ENCODE peak calls at places on chromosomes 16 and 17, in ten cellular contexts. One of them, this sample, is unnamed.

GRCh38 chr16:62283-62682 is 8.7 kb downstream of the SNRNP25 start:
- DNase-seq in kidney: no peak
- DNase-seq in KBM-7: no peak
- DNase-seq in left lobe of liver: no peak
- DNase-seq in esophagus squamous epithelium: no peak
- DNase-seq in lower leg skin: no peak
- DNase-seq in stimulated activated CD4-positive, alpha-beta T cell treated with anti-CD3 and anti-CD28 coated beads, Interleukin-4, amount 100 ng/mL, for 24 hours: no peak
- DNase-seq in endodermal cell: no peak
- DNase-seq in skeletal muscle cell: no peak
- DNase-seq in cardiac muscle cell: no peak
- DNase-seq in this sample: no peak

GRCh38 chr17:335691-336090 is 16.9 kb downstream of the RPH3AL start:
- DNase-seq in kidney: peak; percentile 65
- DNase-seq in KBM-7: no peak
- DNase-seq in left lobe of liver: no peak
- DNase-seq in esophagus squamous epithelium: no peak
- DNase-seq in lower leg skin: peak; percentile 81
- DNase-seq in stimulated activated CD4-positive, alpha-beta T cell treated with anti-CD3 and anti-CD28 coated beads, Interleukin-4, amount 100 ng/mL, for 24 hours: no peak
- DNase-seq in endodermal cell: peak; percentile 91
- DNase-seq in skeletal muscle cell: no peak
- DNase-seq in cardiac muscle cell: no peak
- DNase-seq in this sample: no peak

GRCh38 chr16:47577029-47577428 is 115.9 kb downstream of the PHKB start:
- DNase-seq in kidney: no peak
- DNase-seq in KBM-7: no peak
- DNase-seq in left lobe of liver: no peak
- DNase-seq in esophagus squamous epithelium: no peak
- DNase-seq in lower leg skin: no peak
- DNase-seq in stimulated activated CD4-positive, alpha-beta T cell treated with anti-CD3 and anti-CD28 coated beads, Interleukin-4, amount 100 ng/mL, for 24 hours: no peak
- DNase-seq in endodermal cell: no peak
- DNase-seq in skeletal muscle cell: no peak
- DNase-seq in cardiac muscle cell: no peak
- DNase-seq in this sample: no peak

GRCh38 chr16:56657555-56658430 is at the start of gene MT1F:
- DNase-seq in kidney: peak; percentile 97
- DNase-seq in KBM-7: peak; percentile 86
- DNase-seq in left lobe of liver: peak; percentile 99
- DNase-seq in esophagus squamous epithelium: no peak
- DNase-seq in lower leg skin: peak; percentile 97
- DNase-seq in stimulated activated CD4-positive, alpha-beta T cell treated with anti-CD3 and anti-CD28 coated beads, Interleukin-4, amount 100 ng/mL, for 24 hours: peak; percentile 65
- DNase-seq in endodermal cell: peak; percentile 97
- DNase-seq in skeletal muscle cell: no peak
- DNase-seq in cardiac muscle cell: peak; percentile 55
- DNase-seq in this sample: peak; percentile 45

GRCh38 chr16:1378804-1379053 is 27.0 kb downstream of the GNPTG start:
- DNase-seq in kidney: no peak
- DNase-seq in KBM-7: no peak
- DNase-seq in left lobe of liver: no peak
- DNase-seq in esophagus squamous epithelium: no peak
- DNase-seq in lower leg skin: no peak
- DNase-seq in stimulated activated CD4-positive, alpha-beta T cell treated with anti-CD3 and anti-CD28 coated beads, Interleukin-4, amount 100 ng/mL, for 24 hours: no peak
- DNase-seq in endodermal cell: no peak
- DNase-seq in skeletal muscle cell: no peak
- DNase-seq in cardiac muscle cell: no peak
- DNase-seq in this sample: no peak

GRCh38 chr16:3876695-3877094 is 3.8 kb downstream of the CREBBP start:
- DNase-seq in kidney: no peak
- DNase-seq in KBM-7: no peak
- DNase-seq in left lobe of liver: no peak
- DNase-seq in esophagus squamous epithelium: no peak
- DNase-seq in lower leg skin: no peak
- DNase-seq in stimulated activated CD4-positive, alpha-beta T cell treated with anti-CD3 and anti-CD28 coated beads, Interleukin-4, amount 100 ng/mL, for 24 hours: no peak
- DNase-seq in endodermal cell: no peak
- DNase-seq in skeletal muscle cell: no peak
- DNase-seq in cardiac muscle cell: no peak
- DNase-seq in this sample: no peak

GRCh38 chr17:72488542-72489272 is 367.9 kb downstream of the SOX9 start:
- DNase-seq in kidney: no peak
- DNase-seq in KBM-7: no peak
- DNase-seq in left lobe of liver: no peak
- DNase-seq in esophagus squamous epithelium: no peak
- DNase-seq in lower leg skin: peak; percentile 63
- DNase-seq in stimulated activated CD4-positive, alpha-beta T cell treated with anti-CD3 and anti-CD28 coated beads, Interleukin-4, amount 100 ng/mL, for 24 hours: no peak
- DNase-seq in endodermal cell: peak; percentile 36
- DNase-seq in skeletal muscle cell: no peak
- DNase-seq in cardiac muscle cell: no peak
- DNase-seq in this sample: no peak

GRCh38 chr16:88920618-88921602 is 54.5 kb upstream of the PABPN1L start:
- DNase-seq in kidney: no peak
- DNase-seq in KBM-7: peak; percentile 91
- DNase-seq in left lobe of liver: no peak
- DNase-seq in esophagus squamous epithelium: no peak
- DNase-seq in lower leg skin: no peak
- DNase-seq in stimulated activated CD4-positive, alpha-beta T cell treated with anti-CD3 and anti-CD28 coated beads, Interleukin-4, amount 100 ng/mL, for 24 hours: no peak
- DNase-seq in endodermal cell: no peak
- DNase-seq in skeletal muscle cell: no peak
- DNase-seq in cardiac muscle cell: peak; percentile 76
- DNase-seq in this sample: peak; percentile 14

GRCh38 chr17:4520881-4521600 is 22.4 kb downstream of the SPNS2 start:
- DNase-seq in kidney: peak; percentile 90
- DNase-seq in KBM-7: no peak
- DNase-seq in left lobe of liver: no peak
- DNase-seq in esophagus squamous epithelium: no peak
- DNase-seq in lower leg skin: no peak
- DNase-seq in stimulated activated CD4-positive, alpha-beta T cell treated with anti-CD3 and anti-CD28 coated beads, Interleukin-4, amount 100 ng/mL, for 24 hours: no peak
- DNase-seq in endodermal cell: no peak
- DNase-seq in skeletal muscle cell: no peak
- DNase-seq in cardiac muscle cell: peak; percentile 62
- DNase-seq in this sample: peak; percentile 13

GRCh38 chr16:77660311-77660710 is 62.0 kb upstream of the NUDT7 start:
- DNase-seq in kidney: no peak
- DNase-seq in KBM-7: no peak
- DNase-seq in left lobe of liver: no peak
- DNase-seq in esophagus squamous epithelium: no peak
- DNase-seq in lower leg skin: peak; percentile 86
- DNase-seq in stimulated activated CD4-positive, alpha-beta T cell treated with anti-CD3 and anti-CD28 coated beads, Interleukin-4, amount 100 ng/mL, for 24 hours: no peak
- DNase-seq in endodermal cell: peak; percentile 63
- DNase-seq in skeletal muscle cell: peak; percentile 1
- DNase-seq in cardiac muscle cell: peak; percentile 61
- DNase-seq in this sample: peak; percentile 6

GRCh38 chr17:21390294-21390693 is 14.1 kb downstream of the KCNJ12 start:
- DNase-seq in kidney: no peak
- DNase-seq in KBM-7: no peak
- DNase-seq in left lobe of liver: no peak
- DNase-seq in esophagus squamous epithelium: no peak
- DNase-seq in lower leg skin: no peak
- DNase-seq in stimulated activated CD4-positive, alpha-beta T cell treated with anti-CD3 and anti-CD28 coated beads, Interleukin-4, amount 100 ng/mL, for 24 hours: no peak
- DNase-seq in endodermal cell: no peak
- DNase-seq in skeletal muscle cell: no peak
- DNase-seq in cardiac muscle cell: no peak
- DNase-seq in this sample: no peak

GRCh38 chr16:13332713-13333255 is 431.4 kb downstream of the SHISA9 start:
- DNase-seq in kidney: no peak
- DNase-seq in KBM-7: no peak
- DNase-seq in left lobe of liver: no peak
- DNase-seq in esophagus squamous epithelium: no peak
- DNase-seq in lower leg skin: no peak
- DNase-seq in stimulated activated CD4-positive, alpha-beta T cell treated with anti-CD3 and anti-CD28 coated beads, Interleukin-4, amount 100 ng/mL, for 24 hours: no peak
- DNase-seq in endodermal cell: peak; percentile 71
- DNase-seq in skeletal muscle cell: no peak
- DNase-seq in cardiac muscle cell: no peak
- DNase-seq in this sample: no peak

GRCh38 chr17:31541559-31541958 is 150.1 kb downstream of the RAB11FIP4 start:
- DNase-seq in kidney: peak; percentile 70
- DNase-seq in KBM-7: no peak
- DNase-seq in left lobe of liver: no peak
- DNase-seq in esophagus squamous epithelium: no peak
- DNase-seq in lower leg skin: no peak
- DNase-seq in stimulated activated CD4-positive, alpha-beta T cell treated with anti-CD3 and anti-CD28 coated beads, Interleukin-4, amount 100 ng/mL, for 24 hours: no peak
- DNase-seq in endodermal cell: peak; percentile 79
- DNase-seq in skeletal muscle cell: no peak
- DNase-seq in cardiac muscle cell: no peak
- DNase-seq in this sample: no peak

GRCh38 chr17:64002658-64003525 is 4.7 kb downstream of the PRR29 start:
- DNase-seq in kidney: no peak
- DNase-seq in KBM-7: no peak
- DNase-seq in left lobe of liver: no peak
- DNase-seq in esophagus squamous epithelium: no peak
- DNase-seq in lower leg skin: peak; percentile 82
- DNase-seq in stimulated activated CD4-positive, alpha-beta T cell treated with anti-CD3 and anti-CD28 coated beads, Interleukin-4, amount 100 ng/mL, for 24 hours: no peak
- DNase-seq in endodermal cell: peak; percentile 43
- DNase-seq in skeletal muscle cell: no peak
- DNase-seq in cardiac muscle cell: no peak
- DNase-seq in this sample: no peak

GRCh38 chr16:89599451-89599858 is 14.0 kb upstream of the DPEP1 start:
- DNase-seq in kidney: no peak
- DNase-seq in KBM-7: peak; percentile 67
- DNase-seq in left lobe of liver: no peak
- DNase-seq in esophagus squamous epithelium: no peak
- DNase-seq in lower leg skin: no peak
- DNase-seq in stimulated activated CD4-positive, alpha-beta T cell treated with anti-CD3 and anti-CD28 coated beads, Interleukin-4, amount 100 ng/mL, for 24 hours: peak; percentile 41
- DNase-seq in endodermal cell: peak; percentile 95
- DNase-seq in skeletal muscle cell: no peak
- DNase-seq in cardiac muscle cell: no peak
- DNase-seq in this sample: no peak

GRCh38 chr17:72545756-72546155 is 424.9 kb downstream of the SOX9 start:
- DNase-seq in kidney: no peak
- DNase-seq in KBM-7: no peak
- DNase-seq in left lobe of liver: no peak
- DNase-seq in esophagus squamous epithelium: no peak
- DNase-seq in lower leg skin: no peak
- DNase-seq in stimulated activated CD4-positive, alpha-beta T cell treated with anti-CD3 and anti-CD28 coated beads, Interleukin-4, amount 100 ng/mL, for 24 hours: no peak
- DNase-seq in endodermal cell: no peak
- DNase-seq in skeletal muscle cell: no peak
- DNase-seq in cardiac muscle cell: peak; percentile 52
- DNase-seq in this sample: no peak

GRCh38 chr17:15894258-15894657 is 50.7 kb upstream of the ADORA2B start:
- DNase-seq in kidney: no peak
- DNase-seq in KBM-7: peak; percentile 73
- DNase-seq in left lobe of liver: peak; percentile 24
- DNase-seq in esophagus squamous epithelium: no peak
- DNase-seq in lower leg skin: peak; percentile 31
- DNase-seq in stimulated activated CD4-positive, alpha-beta T cell treated with anti-CD3 and anti-CD28 coated beads, Interleukin-4, amount 100 ng/mL, for 24 hours: no peak
- DNase-seq in endodermal cell: no peak
- DNase-seq in skeletal muscle cell: no peak
- DNase-seq in cardiac muscle cell: no peak
- DNase-seq in this sample: no peak

GRCh38 chr17:79936661-79937434 is 97.6 kb upstream of the CBX4 start:
- DNase-seq in kidney: peak; percentile 76
- DNase-seq in KBM-7: no peak
- DNase-seq in left lobe of liver: no peak
- DNase-seq in esophagus squamous epithelium: no peak
- DNase-seq in lower leg skin: no peak
- DNase-seq in stimulated activated CD4-positive, alpha-beta T cell treated with anti-CD3 and anti-CD28 coated beads, Interleukin-4, amount 100 ng/mL, for 24 hours: no peak
- DNase-seq in endodermal cell: no peak
- DNase-seq in skeletal muscle cell: no peak
- DNase-seq in cardiac muscle cell: no peak
- DNase-seq in this sample: no peak

GRCh38 chr16:48619547-48619946 is 9.6 kb upstream of the N4BP1 start:
- DNase-seq in kidney: no peak
- DNase-seq in KBM-7: no peak
- DNase-seq in left lobe of liver: peak; percentile 40
- DNase-seq in esophagus squamous epithelium: no peak
- DNase-seq in lower leg skin: peak; percentile 32
- DNase-seq in stimulated activated CD4-positive, alpha-beta T cell treated with anti-CD3 and anti-CD28 coated beads, Interleukin-4, amount 100 ng/mL, for 24 hours: no peak
- DNase-seq in endodermal cell: no peak
- DNase-seq in skeletal muscle cell: no peak
- DNase-seq in cardiac muscle cell: no peak
- DNase-seq in this sample: no peak

GRCh38 chr17:11747441-11747840 is 149.2 kb downstream of the DNAH9 start:
- DNase-seq in kidney: no peak
- DNase-seq in KBM-7: no peak
- DNase-seq in left lobe of liver: no peak
- DNase-seq in esophagus squamous epithelium: no peak
- DNase-seq in lower leg skin: no peak
- DNase-seq in stimulated activated CD4-positive, alpha-beta T cell treated with anti-CD3 and anti-CD28 coated beads, Interleukin-4, amount 100 ng/mL, for 24 hours: no peak
- DNase-seq in endodermal cell: no peak
- DNase-seq in skeletal muscle cell: no peak
- DNase-seq in cardiac muscle cell: no peak
- DNase-seq in this sample: no peak

This sample was measured in LNCaP clone FGC.